ENCODE peak calls at places on chromosomes 11 and 22, in six cellular contexts. One of them, this sample, is unnamed.

GRCh38 chr22:37571258-37571991 is 8.5 kb downstream of the LGALS2 start:
- DNase-seq in T-helper 2 cell: no peak
- DNase-seq in GM23338: peak; percentile 36
- DNase-seq in A172: peak; percentile 51
- DNase-seq in suprapubic skin: no peak
- DNase-seq in astrocyte of the spinal cord: peak; percentile 35
- DNase-seq in this sample: no peak

GRCh38 chr11:60860943-60861342 is 5.2 kb upstream of the PTGDR2 start:
- DNase-seq in T-helper 2 cell: no peak
- DNase-seq in GM23338: no peak
- DNase-seq in A172: no peak
- DNase-seq in suprapubic skin: no peak
- DNase-seq in astrocyte of the spinal cord: peak; percentile 67
- DNase-seq in this sample: no peak

GRCh38 chr11:94664336-94664735 is 97.2 kb downstream of the PIWIL4 start:
- DNase-seq in T-helper 2 cell: no peak
- DNase-seq in GM23338: no peak
- DNase-seq in A172: peak; percentile 39
- DNase-seq in suprapubic skin: no peak
- DNase-seq in astrocyte of the spinal cord: no peak
- DNase-seq in this sample: peak; percentile 43

GRCh38 chr22:44391481-44392445 is 79.0 kb upstream of the SHISAL1 start:
- DNase-seq in T-helper 2 cell: no peak
- DNase-seq in GM23338: peak; percentile 47
- DNase-seq in A172: no peak
- DNase-seq in suprapubic skin: peak; percentile 30
- DNase-seq in astrocyte of the spinal cord: no peak
- DNase-seq in this sample: peak; percentile 67

GRCh38 chr11:15816270-15816871 is 540.0 kb downstream of the SOX6 start:
- DNase-seq in T-helper 2 cell: peak; percentile 69
- DNase-seq in GM23338: no peak
- DNase-seq in A172: no peak
- DNase-seq in suprapubic skin: no peak
- DNase-seq in astrocyte of the spinal cord: peak; percentile 95
- DNase-seq in this sample: no peak

GRCh38 chr11:4551346-4551979 is 6.5 kb downstream of the OR52M1 start:
- DNase-seq in T-helper 2 cell: no peak
- DNase-seq in GM23338: peak; percentile 64
- DNase-seq in A172: no peak
- DNase-seq in suprapubic skin: no peak
- DNase-seq in astrocyte of the spinal cord: no peak
- DNase-seq in this sample: peak; percentile 50

GRCh38 chr11:116707250-116707649 is 65.5 kb downstream of the BUD13 start:
- DNase-seq in T-helper 2 cell: no peak
- DNase-seq in GM23338: peak; percentile 62
- DNase-seq in A172: no peak
- DNase-seq in suprapubic skin: no peak
- DNase-seq in astrocyte of the spinal cord: no peak
- DNase-seq in this sample: no peak

GRCh38 chr11:24234822-24235508 is 261.9 kb upstream of the LUZP2 start:
- DNase-seq in T-helper 2 cell: no peak
- DNase-seq in GM23338: peak; percentile 21
- DNase-seq in A172: peak; percentile 68
- DNase-seq in suprapubic skin: no peak
- DNase-seq in astrocyte of the spinal cord: peak; percentile 28
- DNase-seq in this sample: no peak

GRCh38 chr11:33478111-33478573 is 221.0 kb downstream of the HIPK3 start:
- DNase-seq in T-helper 2 cell: no peak
- DNase-seq in GM23338: peak; percentile 27
- DNase-seq in A172: no peak
- DNase-seq in suprapubic skin: no peak
- DNase-seq in astrocyte of the spinal cord: no peak
- DNase-seq in this sample: peak; percentile 50

GRCh38 chr11:30762188-30762587 is 176.0 kb upstream of the MPPED2 start:
- DNase-seq in T-helper 2 cell: no peak
- DNase-seq in GM23338: no peak
- DNase-seq in A172: no peak
- DNase-seq in suprapubic skin: no peak
- DNase-seq in astrocyte of the spinal cord: no peak
- DNase-seq in this sample: no peak

GRCh38 chr11:122375687-122376399 is 259.8 kb upstream of the BLID start:
- DNase-seq in T-helper 2 cell: peak; percentile 52
- DNase-seq in GM23338: no peak
- DNase-seq in A172: peak; percentile 27
- DNase-seq in suprapubic skin: no peak
- DNase-seq in astrocyte of the spinal cord: peak; percentile 55
- DNase-seq in this sample: no peak

GRCh38 chr11:9148727-9149126 is 57.3 kb upstream of the SCUBE2 start:
- DNase-seq in T-helper 2 cell: no peak
- DNase-seq in GM23338: no peak
- DNase-seq in A172: no peak
- DNase-seq in suprapubic skin: no peak
- DNase-seq in astrocyte of the spinal cord: no peak
- DNase-seq in this sample: no peak

GRCh38 chr22:32175751-32176644 is 16.9 kb upstream of the C22orf42 start:
- DNase-seq in T-helper 2 cell: no peak
- DNase-seq in GM23338: peak; percentile 76
- DNase-seq in A172: no peak
- DNase-seq in suprapubic skin: no peak
- DNase-seq in astrocyte of the spinal cord: no peak
- DNase-seq in this sample: peak; percentile 85

GRCh38 chr11:119316017-119316728 is 757 bp downstream of the MCAM start:
- DNase-seq in T-helper 2 cell: no peak
- DNase-seq in GM23338: no peak
- DNase-seq in A172: no peak
- DNase-seq in suprapubic skin: peak; percentile 67
- DNase-seq in astrocyte of the spinal cord: peak; percentile 31
- DNase-seq in this sample: peak; percentile 68

GRCh38 chr22:17838180-17838865 is 64.1 kb upstream of the BID start:
- DNase-seq in T-helper 2 cell: no peak
- DNase-seq in GM23338: no peak
- DNase-seq in A172: no peak
- DNase-seq in suprapubic skin: no peak
- DNase-seq in astrocyte of the spinal cord: no peak
- DNase-seq in this sample: no peak

GRCh38 chr11:47393163-47394049 is 15.0 kb upstream of the SLC39A13 start:
- DNase-seq in T-helper 2 cell: no peak
- DNase-seq in GM23338: no peak
- DNase-seq in A172: peak; percentile 43
- DNase-seq in suprapubic skin: peak; percentile 63
- DNase-seq in astrocyte of the spinal cord: peak; percentile 65
- DNase-seq in this sample: no peak

GRCh38 chr22:38398609-38399401 is 56.2 kb downstream of the KCNJ4 start:
- DNase-seq in T-helper 2 cell: peak; percentile 84
- DNase-seq in GM23338: peak; percentile 89
- DNase-seq in A172: peak; percentile 35
- DNase-seq in suprapubic skin: peak; percentile 90
- DNase-seq in astrocyte of the spinal cord: peak; percentile 69
- DNase-seq in this sample: peak; percentile 97

This sample was measured in endodermal cell.